ENCODE peak calls at places on chromosomes 1 and 21, in eight cellular contexts. R, D, Q, J, K, X, E and P are unnamed samples.

GRCh38 chr21:45266518-45267389 is 20.9 kb downstream of the POFUT2 start:
- DNase-seq in R (no peak), D (no peak), Q (no peak), J (peak), K (no peak), X (no peak), E (peak), P (no peak)

GRCh38 chr21:28018741-28019669 is 973.7 kb downstream of the LTN1 start:
- DNase-seq in R (no peak), D (peak), Q (peak), J (no peak), K (no peak), X (no peak), E (no peak), P (peak)

GRCh38 chr1:212908971-212909370 is 41.4 kb upstream of the VASH2 start:
- DNase-seq in R (no peak), D (no peak), Q (no peak), J (no peak), K (no peak), X (no peak), E (no peak), P (no peak)

GRCh38 chr21:26061437-26061836 is 109.1 kb downstream of the APP start:
- DNase-seq in R (no peak), D (no peak), Q (no peak), J (no peak), K (no peak), X (no peak), E (no peak), P (no peak)

GRCh38 chr1:165369255-165369848 is 12.8 kb upstream of the LMX1A start:
- DNase-seq in R (peak), D (peak), Q (peak), J (peak), K (peak), X (peak), E (peak), P (peak)

GRCh38 chr1:227318852-227319607 is 738 bp upstream of the CDC42BPA start:
- DNase-seq in R (no peak), D (no peak), Q (peak), J (no peak), K (peak), X (peak), E (peak), P (no peak)

GRCh38 chr1:3160647-3161046 is 91.6 kb downstream of the PRDM16 start:
- DNase-seq in R (no peak), D (no peak), Q (no peak), J (no peak), K (no peak), X (no peak), E (no peak), P (no peak)

GRCh38 chr1:203440780-203441179 is 34.8 kb upstream of the PRELP start:
- DNase-seq in R (peak), D (peak), Q (peak), J (no peak), K (peak), X (peak), E (peak), P (peak)

GRCh38 chr21:27759820-27760219 is 792.9 kb upstream of the ADAMTS5 start:
- DNase-seq in R (no peak), D (no peak), Q (no peak), J (no peak), K (no peak), X (no peak), E (no peak), P (no peak)

GRCh38 chr1:182087951-182088350 is 26.4 kb upstream of the ZNF648 start:
- DNase-seq in R (no peak), D (no peak), Q (no peak), J (peak), K (no peak), X (no peak), E (no peak), P (no peak)

GRCh38 chr21:35854281-35854680 is 206.0 kb downstream of the SETD4 start:
- DNase-seq in R (no peak), D (no peak), Q (no peak), J (no peak), K (no peak), X (no peak), E (no peak), P (no peak)

GRCh38 chr1:227805606-227806197 is 9.8 kb upstream of the PRSS38 start:
- DNase-seq in R (no peak), D (no peak), Q (no peak), J (no peak), K (no peak), X (no peak), E (no peak), P (no peak)

GRCh38 chr21:34930971-34931370 is 118.1 kb downstream of the RUNX1 start:
- DNase-seq in R (no peak), D (no peak), Q (no peak), J (no peak), K (no peak), X (no peak), E (no peak), P (no peak)

GRCh38 chr21:35904995-35905972 is 155.0 kb downstream of the SETD4 start:
- DNase-seq in R (no peak), D (no peak), Q (no peak), J (no peak), K (no peak), X (no peak), E (peak), P (no peak)

GRCh38 chr1:11944358-11944981 is 10.0 kb downstream of the PLOD1 start:
- DNase-seq in R (no peak), D (no peak), Q (no peak), J (no peak), K (no peak), X (peak), E (no peak), P (no peak)